ENCODE peak calls at places on chromosome 22, in six cellular contexts. Y, F, Q, S, J and K are unnamed samples.

GRCh38 chr22:39715778-39716495 is 145.4 kb downstream of the CACNA1I start:
- DNase-seq in F (no peak), S (no peak), J (no peak), Q (no peak), Y (no peak), K (no peak)

GRCh38 chr22:39669432-39669831 is 98.9 kb downstream of the CACNA1I start:
- DNase-seq in J (no peak), Q (no peak), Y (no peak), F (no peak), S (no peak), K (no peak)

GRCh38 chr22:19480173-19480568 is 451 bp downstream of the CDC45 start:
- DNase-seq in F (no peak), Q (no peak), Y (no peak), S (no peak), J (no peak), K (no peak)

GRCh38 chr22:43554259-43554636 is 142.4 kb downstream of the MPPED1 start:
- DNase-seq in Q (no peak), S (no peak), Y (no peak), J (no peak), F (no peak), K (no peak)

GRCh38 chr22:17366830-17367229 is 2.4 kb upstream of the CECR2 start:
- DNase-seq in J (no peak), Y (peak; percentile 68), F (peak; percentile 54), S (no peak), Q (no peak), K (peak; percentile 82)

GRCh38 chr22:43212434-43212952 is 25.6 kb upstream of the TTLL12 start:
- DNase-seq in Y (no peak), Q (no peak), S (no peak), F (no peak), J (no peak), K (no peak)

GRCh38 chr22:30905696-30906341 is 62.8 kb downstream of the MORC2 start:
- DNase-seq in F (no peak), S (no peak), J (no peak), Y (no peak), Q (no peak), K (no peak)

GRCh38 chr22:11628651-11629511 is 3899.1 kb upstream of the OR11H1 start:
- DNase-seq in J (no peak), Q (peak; percentile 77), Y (no peak), S (no peak), F (peak; percentile 34), K (no peak)

GRCh38 chr22:36386900-36387663 is 685 bp downstream of the MYH9 start:
- DNase-seq in J (no peak), Q (no peak), S (no peak), Y (peak; percentile 52), F (peak; percentile 69), K (peak; percentile 48)

GRCh38 chr22:37792494-37792893 is 15.2 kb upstream of the GCAT start:
- DNase-seq in Q (no peak), F (no peak), J (no peak), S (no peak), Y (no peak), K (no peak)

GRCh38 chr22:35155403-35156025 is 89.6 kb downstream of the ISX start:
- DNase-seq in J (no peak), F (no peak), S (no peak), Q (no peak), Y (no peak), K (no peak)

GRCh38 chr22:19962909-19963806 is 21.5 kb upstream of the TXNRD2 start:
- DNase-seq in F (no peak), J (no peak), Q (peak; percentile 98), S (peak; percentile 33), Y (no peak), K (no peak)

DNA sequence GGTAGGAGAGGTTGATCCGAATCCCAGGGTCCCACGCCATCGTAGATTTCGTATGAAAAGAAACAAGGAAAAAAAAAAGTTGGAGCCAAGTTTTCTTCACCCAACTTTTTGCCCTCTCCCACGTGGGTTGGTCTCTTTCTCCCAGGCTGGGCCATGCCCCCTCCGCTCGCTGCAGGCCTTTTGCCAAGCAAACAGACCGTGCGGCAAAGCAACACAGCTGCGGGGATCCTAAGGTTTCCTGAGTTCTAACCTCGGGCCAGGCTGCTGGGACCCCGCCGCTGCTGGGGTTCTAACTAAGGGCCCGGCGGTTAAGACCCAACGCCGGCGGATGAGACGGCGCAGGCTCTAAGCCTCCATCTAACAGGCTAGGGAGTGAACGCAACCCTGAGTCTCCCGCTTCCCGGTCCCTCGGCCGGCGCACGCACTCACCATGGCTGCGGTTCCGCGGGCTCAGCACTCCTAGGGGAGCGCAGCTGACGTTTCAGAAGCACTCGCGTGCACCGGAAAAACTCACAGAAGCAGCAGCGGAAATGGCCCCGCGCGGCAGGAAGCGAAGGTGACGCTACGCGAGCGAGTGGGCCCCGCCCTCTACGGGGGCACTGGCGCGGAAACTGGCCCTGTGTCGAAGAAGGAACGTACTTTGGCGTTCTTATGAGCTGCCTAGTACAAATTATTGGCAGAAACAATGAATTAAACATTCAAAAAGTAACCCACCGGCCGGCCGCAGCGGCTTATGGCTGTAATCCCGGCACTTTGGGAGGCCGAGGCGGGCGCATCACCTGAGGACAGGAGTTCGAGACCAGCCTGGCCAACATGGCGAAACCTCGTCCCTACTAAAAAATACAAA is at the start of gene SNU13:
- DNase-seq in J (peak; percentile 95), Q (peak; percentile 90), S (peak; percentile 91), F (peak; percentile 91), Y (peak; percentile 90), K (peak; percentile 90)
- TF ChIP-seq CTCF in J (no peak), Q (no peak), S (no peak), F (no peak), Y (no peak), K (no peak)

GRCh38 chr22:27617214-27617881 is 184.2 kb downstream of the MN1 start:
- DNase-seq in J (no peak), F (no peak), Q (no peak), Y (no peak), S (no peak), K (peak; percentile 3)
- TF ChIP-seq CTCF in J (no peak), F (no peak), Q (peak; percentile 38), Y (no peak), S (no peak), K (no peak)

GRCh38 chr22:24737582-24737981 is 36.9 kb downstream of the PIWIL3 start:
- DNase-seq in F (no peak), Y (no peak), J (no peak), S (no peak), Q (no peak), K (no peak)

GRCh38 chr22:24741357-24741756 is 33.2 kb downstream of the PIWIL3 start:
- DNase-seq in S (no peak), F (no peak), Y (no peak), J (no peak), Q (no peak), K (no peak)

GRCh38 chr22:24736526-24737050 is 37.9 kb downstream of the PIWIL3 start:
- DNase-seq in Y (no peak), Q (no peak), S (no peak), F (no peak), J (no peak), K (no peak)

GRCh38 chr22:24744638-24745037 is 29.9 kb downstream of the PIWIL3 start:
- DNase-seq in J (no peak), F (no peak), Y (no peak), Q (no peak), S (no peak), K (no peak)

DNA sequence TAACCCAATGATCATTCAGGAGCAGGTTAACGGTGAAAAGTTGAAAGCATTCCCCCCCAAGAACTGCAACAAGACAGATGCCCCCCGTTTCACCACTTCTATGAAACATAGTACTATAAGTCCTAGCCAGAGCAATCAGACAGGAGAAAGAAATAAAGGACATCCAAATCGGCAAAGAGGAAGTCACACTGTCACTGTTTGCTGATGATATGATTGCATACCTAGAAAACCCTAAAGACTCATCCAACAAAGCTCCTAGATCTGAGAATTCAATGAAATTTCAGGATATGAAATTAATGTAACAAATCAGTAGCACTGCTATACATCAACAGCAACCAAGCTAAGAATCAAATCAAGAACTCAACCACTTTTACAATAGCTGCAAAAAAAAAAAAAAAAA is 32.8 kb downstream of the PIWIL3 start:
- DNase-seq in S (no peak), Q (no peak), J (no peak), F (no peak), Y (no peak), K (no peak)
- TF ChIP-seq CTCF in S (no peak), Q (no peak), J (no peak), F (no peak), Y (no peak), K (no peak)

GRCh38 chr22:48669226-48669625 is 1158.4 kb downstream of the BRD1 start:
- DNase-seq in S (no peak), Y (no peak), Q (no peak), F (no peak), J (no peak), K (no peak)

GRCh38 chr22:48667289-48667688 is 1160.4 kb downstream of the BRD1 start:
- DNase-seq in F (no peak), J (no peak), Y (no peak), Q (no peak), S (no peak), K (no peak)

GRCh38 chr22:48665286-48666010 is 1162.2 kb downstream of the BRD1 start:
- DNase-seq in Q (no peak), S (peak; percentile 90), F (no peak), Y (no peak), J (no peak), K (no peak)

GRCh38 chr22:48664586-48664985 is 1163.1 kb downstream of the BRD1 start:
- DNase-seq in F (no peak), J (no peak), S (no peak), Y (no peak), Q (no peak), K (no peak)

GRCh38 chr22:48666620-48667019 is 1161.1 kb downstream of the BRD1 start:
- DNase-seq in Q (no peak), J (no peak), S (no peak), Y (no peak), F (no peak), K (no peak)
- TF ChIP-seq CTCF in Q (no peak), J (no peak), S (no peak), Y (no peak), F (no peak), K (no peak)

GRCh38 chr22:27317156-27317555 is 484.4 kb downstream of the MN1 start:
- DNase-seq in S (no peak), J (no peak), Y (no peak), F (no peak), Q (no peak), K (no peak)
- TF ChIP-seq CTCF in S (peak; percentile 21), J (no peak), Y (peak; percentile 8), F (no peak), Q (no peak), K (no peak)

GRCh38 chr22:45757068-45757467 is 85.4 kb downstream of the ATXN10 start:
- DNase-seq in S (peak; percentile 60), J (no peak), F (no peak), Q (no peak), Y (peak; percentile 50), K (no peak)
- TF ChIP-seq CTCF in S (peak; percentile 43), J (no peak), F (no peak), Q (no peak), Y (no peak), K (no peak)